ENCODE peak calls at places on chromosome 4, in seven cellular contexts. W is aorta, V is A549, K is mesendoderm, T is heart left ventricle, Z is neuronal stem cell, J is left lung. L is an unnamed sample. For H3K4me1, the result is how much of the 10 kb centered on the place peaks cover.

GRCh38 chr4:11609751-11610150 is 181.1 kb upstream of the HS3ST1 start:
- DNase-seq in W (no peak), V (no peak), K (no peak), T (no peak), Z (no peak), J (no peak), L (no peak)

GRCh38 chr4:168741281-168742173 is 244.7 kb downstream of the PALLD start:
- DNase-seq in W (peak), V (no peak), K (no peak), T (no peak), Z (no peak), J (no peak), L (no peak)

GRCh38 chr4:186557061-186557460 is 1.7 kb upstream of the MTNR1A start:
- DNase-seq in W (no peak), V (no peak), K (no peak), T (no peak), Z (no peak), J (no peak), L (no peak)

GRCh38 chr4:180217070-180217469 is 2026.1 kb upstream of the TENM3 start:
- DNase-seq in W (no peak), V (no peak), K (no peak), T (no peak), Z (no peak), J (no peak), L (no peak)

GRCh38 chr4:18691431-18692200 is 670.1 kb upstream of the LCORL start:
- DNase-seq in W (no peak), V (no peak), K (peak), T (no peak), Z (no peak), J (no peak), L (peak)

GRCh38 chr4:6416518-6417286 is 55.7 kb downstream of the PPP2R2C start:
- DNase-seq in W (no peak), V (no peak), K (peak), T (no peak), Z (no peak), J (peak), L (no peak)

GRCh38 chr4:107497054-107497453 is 223.0 kb downstream of the PAPSS1 start:
- DNase-seq in W (no peak), V (no peak), K (no peak), T (no peak), Z (no peak), J (no peak), L (no peak)

GRCh38 chr4:104989363-104989762 is 157.3 kb upstream of the TET2 start:
- DNase-seq in W (no peak), V (no peak), K (no peak), T (no peak), Z (no peak), J (no peak), L (no peak)

GRCh38 chr4:138111462-138112000 is 130.6 kb downstream of the SLC7A11 start:
- DNase-seq in W (no peak), V (no peak), K (peak), T (no peak), Z (no peak), J (no peak), L (no peak)

GRCh38 chr4:138650917-138651564 is 364.5 kb upstream of the NOCT start:
- DNase-seq in W (no peak), V (no peak), K (peak), T (no peak), Z (no peak), J (no peak), L (no peak)

GRCh38 chr4:75499900-75500299 is 14.3 kb downstream of the RCHY1 start:
- DNase-seq in W (no peak), V (no peak), K (no peak), T (no peak), Z (no peak), J (no peak), L (no peak)

GRCh38 chr4:13821522-13821921 is 194.0 kb upstream of the BOD1L1 start:
- DNase-seq in W (no peak), V (no peak), K (peak), T (no peak), Z (peak), J (no peak), L (peak)

GRCh38 chr4:165297626-165298025 is 29.8 kb upstream of the MSMO1 start:
- DNase-seq in W (no peak), V (no peak), K (no peak), T (no peak), Z (no peak), J (no peak), L (no peak)

GRCh38 chr4:70703695-70704332 is 15.5 kb downstream of the UTP3 start:
- DNase-seq in W (no peak), V (no peak), K (no peak), T (no peak), Z (peak), J (no peak), L (no peak)

GRCh38 chr4:175369087-175369486 is 443.0 kb downstream of the GPM6A start:
- DNase-seq in W (no peak), V (no peak), K (no peak), T (no peak), Z (no peak), J (no peak), L (no peak)

GRCh38 chr4:90845777-90846176 is 718.6 kb downstream of the CCSER1 start:
- DNase-seq in W (no peak), V (no peak), K (no peak), T (no peak), Z (no peak), J (no peak), L (no peak)

GRCh38 chr4:148315049-148315448 is 127.2 kb downstream of the NR3C2 start:
- DNase-seq in W (no peak), V (no peak), K (no peak), T (no peak), Z (no peak), J (no peak), L (no peak)

GRCh38 chr4:81343536-81343935 is 128.2 kb downstream of the RASGEF1B start:
- DNase-seq in W (no peak), V (no peak), K (no peak), T (no peak), Z (no peak), J (no peak), L (no peak)

GRCh38 chr4:20251061-20251795 is 477 bp upstream of the SLIT2 start:
- DNase-seq in W (no peak), V (no peak), K (no peak), T (no peak), Z (no peak), J (no peak), L (no peak)
- H3K4me3 ChIP-seq in W (peak), V (peak), K (peak), T (peak), Z (peak), J (peak), L (peak)

DNA sequence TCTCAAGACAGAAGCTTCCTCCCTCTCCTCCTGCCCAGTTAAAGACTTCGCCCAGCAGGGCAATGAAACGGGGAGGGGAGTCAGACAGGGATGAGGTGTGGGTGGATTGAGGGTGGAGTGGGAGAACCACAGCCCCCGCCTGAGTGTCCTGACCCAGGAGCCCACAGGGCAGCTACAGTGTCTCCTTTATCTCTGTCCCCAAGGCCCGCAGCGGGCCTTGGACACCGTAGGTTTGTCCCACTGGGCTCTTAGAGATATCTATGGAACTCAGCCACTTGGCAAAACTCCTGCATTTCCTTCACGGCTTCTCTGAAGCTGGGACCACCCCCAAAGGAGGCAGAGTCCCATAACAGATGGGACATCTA is 225.4 kb upstream of the PSAPL1 start:
- DNase-seq in W (no peak), V (no peak), K (no peak), T (no peak), Z (no peak), J (no peak), L (no peak)
- H3K4me1 ChIP-seq in W (under half), V (under half), K (under half), T (under half), Z (under half), J (under half), L (under half)

DNA sequence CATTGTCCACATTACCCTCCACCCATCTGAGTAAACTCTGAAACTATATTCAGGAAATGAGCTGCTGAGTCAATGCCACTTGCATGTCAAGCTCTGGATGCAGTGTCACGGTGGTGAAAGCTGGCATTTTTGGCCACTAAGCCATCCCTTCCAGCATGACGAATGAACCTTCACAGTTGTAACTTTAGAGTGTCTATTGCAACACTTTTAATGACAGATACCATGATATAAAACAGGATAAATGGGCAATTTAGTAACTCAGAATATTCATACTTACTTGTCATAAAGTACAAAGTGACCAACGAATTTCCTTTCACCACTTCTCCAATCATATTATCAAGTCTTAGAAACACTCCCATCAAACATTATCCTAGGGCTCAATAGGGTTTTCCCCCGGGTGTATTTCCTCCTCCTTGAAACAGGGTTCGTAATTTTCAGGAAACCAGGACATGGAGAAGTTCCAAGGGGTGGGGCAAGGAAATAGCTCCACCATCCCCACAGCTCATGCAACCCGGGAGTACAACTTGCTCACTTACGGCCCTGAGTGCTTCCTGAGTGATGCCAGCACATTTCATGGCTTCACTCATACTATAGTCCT is 73.1 kb downstream of the MTHFD2L start:
- DNase-seq in W (peak), V (peak), K (no peak), T (peak), Z (no peak), J (no peak), L (no peak)
- H3K27ac ChIP-seq in W (no peak), V (peak), K (no peak), T (peak), Z (no peak), J (no peak), L (no peak)

GRCh38 chr4:103947617-103948016 is 227.8 kb upstream of the TACR3 start:
- DNase-seq in W (no peak), V (no peak), K (peak), T (no peak), Z (no peak), J (no peak), L (no peak)
- H3K4me3 ChIP-seq in W (no peak), V (no peak), K (no peak), T (no peak), Z (no peak), J (no peak), L (no peak)

DNA sequence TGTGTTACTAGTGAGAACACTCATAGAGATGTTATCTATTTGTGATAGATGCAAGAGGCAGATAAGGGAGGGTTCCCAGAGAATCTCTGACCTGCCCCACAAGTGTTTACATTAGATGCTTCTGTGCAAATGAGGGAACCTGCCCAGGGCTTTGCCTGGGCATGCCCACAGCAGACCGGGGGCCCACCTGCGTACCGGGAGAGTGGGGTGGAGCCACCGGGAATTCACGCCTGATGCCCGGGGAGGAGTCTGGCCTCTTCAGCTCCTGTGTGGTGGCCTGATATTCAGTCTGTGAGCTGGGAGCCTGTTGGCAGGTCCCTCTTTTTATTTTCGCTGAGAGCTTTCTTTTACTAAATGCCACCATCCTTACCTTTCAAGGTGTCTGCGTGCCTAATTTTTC is 155.7 kb downstream of the SNCA start:
- DNase-seq in W (no peak), V (no peak), K (peak), T (no peak), Z (peak), J (peak), L (peak)
- H3K4me1 ChIP-seq in W (under half), V (under half), K (under half), T (under half), Z (under half), J (under half), L (under half)

DNA sequence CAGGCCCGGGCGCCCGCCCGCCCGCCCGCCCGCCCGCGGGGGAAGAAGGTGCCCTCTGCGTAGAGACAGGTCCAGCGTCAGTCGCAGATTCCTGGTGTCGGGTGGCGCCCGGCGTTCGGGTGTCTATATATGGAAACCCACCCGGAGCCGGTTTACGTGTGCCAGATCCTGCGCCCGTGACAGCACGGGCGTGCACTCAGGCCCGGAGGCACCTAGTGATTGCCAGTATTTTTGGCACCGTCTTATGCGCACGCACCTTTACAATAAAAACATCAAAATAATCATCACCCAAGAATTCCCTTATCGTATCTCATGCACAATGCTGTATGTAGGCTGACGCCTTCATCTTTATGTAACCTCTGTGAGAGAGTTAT is 517 bp downstream of the SLC25A4 start:
- DNase-seq in W (peak), V (no peak), K (no peak), T (peak), Z (no peak), J (peak), L (no peak)
- H3K27ac ChIP-seq in W (peak), V (peak), K (no peak), T (peak), Z (no peak), J (no peak), L (no peak)

GRCh38 chr4:80232707-80233370 is 33.6 kb upstream of the FGF5 start:
- DNase-seq in W (no peak), V (no peak), K (no peak), T (no peak), Z (no peak), J (no peak), L (no peak)

GRCh38 chr4:80229128-80229527 is 31.8 kb downstream of the PRDM8 start:
- DNase-seq in W (no peak), V (no peak), K (no peak), T (no peak), Z (no peak), J (no peak), L (no peak)

GRCh38 chr4:80231180-80231579 is 33.9 kb downstream of the PRDM8 start:
- DNase-seq in W (no peak), V (no peak), K (no peak), T (no peak), Z (no peak), J (no peak), L (no peak)

GRCh38 chr4:80228460-80228859 is 31.2 kb downstream of the PRDM8 start:
- DNase-seq in W (no peak), V (no peak), K (no peak), T (no peak), Z (no peak), J (no peak), L (no peak)

GRCh38 chr4:80229590-80229989 is 32.3 kb downstream of the PRDM8 start:
- DNase-seq in W (no peak), V (no peak), K (no peak), T (no peak), Z (no peak), J (no peak), L (no peak)
- H3K4me3 ChIP-seq in W (no peak), V (no peak), K (no peak), T (no peak), Z (no peak), J (no peak), L (no peak)

GRCh38 chr4:184644553-184645307 is 4.5 kb downstream of the CASP3 start:
- DNase-seq in W (no peak), V (no peak), K (peak), T (no peak), Z (no peak), J (no peak), L (no peak)

GRCh38 chr4:184636897-184637296 is 12.3 kb downstream of the CASP3 start:
- DNase-seq in W (no peak), V (no peak), K (no peak), T (no peak), Z (no peak), J (no peak), L (no peak)

GRCh38 chr4:184643726-184644125 is 5.5 kb downstream of the CASP3 start:
- DNase-seq in W (no peak), V (no peak), K (no peak), T (no peak), Z (no peak), J (no peak), L (no peak)

GRCh38 chr4:184636144-184636543 is 13.1 kb downstream of the CASP3 start:
- DNase-seq in W (no peak), V (no peak), K (no peak), T (no peak), Z (no peak), J (no peak), L (no peak)

GRCh38 chr4:184641022-184641421 is 8.2 kb downstream of the CASP3 start:
- DNase-seq in W (no peak), V (no peak), K (no peak), T (no peak), Z (no peak), J (no peak), L (no peak)
- H3K4me1 ChIP-seq in W (under half), V (under half), K (under half), T (under half), Z (under half), J (under half), L (under half)

DNA sequence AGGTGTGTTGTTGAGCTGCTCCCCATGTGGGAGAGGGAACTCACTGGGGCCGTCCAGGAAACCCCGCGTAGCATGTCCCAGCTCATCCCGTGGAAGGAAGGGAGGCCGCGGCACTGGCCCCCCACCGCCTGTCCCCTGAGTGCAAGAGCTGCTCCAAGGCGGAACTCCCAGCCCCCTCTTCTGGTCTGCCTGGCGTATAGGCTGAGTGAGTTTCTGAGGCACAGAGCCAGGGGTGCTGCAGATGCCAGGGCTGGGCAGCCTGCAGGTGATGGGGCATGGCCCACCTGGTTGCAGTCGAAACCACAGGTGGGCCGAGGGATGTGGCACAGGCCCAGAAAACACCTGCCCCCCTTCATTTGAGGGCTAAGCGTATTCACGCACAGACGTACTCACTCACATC is 49.6 kb downstream of the ABLIM2 start:
- DNase-seq in W (no peak), V (no peak), K (no peak), T (no peak), Z (no peak), J (peak), L (no peak)
- H3K27ac ChIP-seq in W (no peak), V (no peak), K (no peak), T (no peak), Z (no peak), J (no peak), L (no peak)

GRCh38 chr4:16617416-16617815 is 281.0 kb downstream of the LDB2 start:
- DNase-seq in W (no peak), V (no peak), K (no peak), T (no peak), Z (no peak), J (no peak), L (no peak)
- H3K4me3 ChIP-seq in W (no peak), V (no peak), K (no peak), T (no peak), Z (no peak), J (no peak), L (no peak)

L was measured in iPS DF 6.9.